ENCODE peak calls at places on chromosome 2, in seven cellular contexts. One of them, this sample, is unnamed.

GRCh38 chr2:190953257-190953656 is 60.7 kb downstream of the STAT1 start:
- DNase-seq in fibroblast of villous mesenchyme: no peak
- DNase-seq in MV-4-11: no peak
- DNase-seq in stimulated activated CD8-positive, alpha-beta memory T cell treated with anti-CD3 and anti-CD28 coated beads, Interleukin-4, amount 100 ng/mL, for 1 hour: no peak
- DNase-seq in cardiac fibroblast: no peak
- DNase-seq in renal cortical epithelial cell: no peak
- DNase-seq in testis: no peak
- DNase-seq in this sample: no peak

GRCh38 chr2:127225186-127225960 is 5.3 kb upstream of the CYP27C1 start:
- DNase-seq in testis: no peak
- DNase-seq in MV-4-11: no peak
- DNase-seq in stimulated activated CD8-positive, alpha-beta memory T cell treated with anti-CD3 and anti-CD28 coated beads, Interleukin-4, amount 100 ng/mL, for 1 hour: no peak
- DNase-seq in renal cortical epithelial cell: peak
- DNase-seq in fibroblast of villous mesenchyme: peak
- DNase-seq in cardiac fibroblast: peak
- DNase-seq in this sample: no peak

GRCh38 chr2:101806123-101806522 is 108.6 kb downstream of the MAP4K4 start:
- DNase-seq in renal cortical epithelial cell: peak
- DNase-seq in cardiac fibroblast: peak
- DNase-seq in testis: no peak
- DNase-seq in stimulated activated CD8-positive, alpha-beta memory T cell treated with anti-CD3 and anti-CD28 coated beads, Interleukin-4, amount 100 ng/mL, for 1 hour: no peak
- DNase-seq in MV-4-11: no peak
- DNase-seq in fibroblast of villous mesenchyme: peak
- DNase-seq in this sample: peak

GRCh38 chr2:240846881-240847601 is 21.6 kb upstream of the AGXT start:
- DNase-seq in MV-4-11: no peak
- DNase-seq in stimulated activated CD8-positive, alpha-beta memory T cell treated with anti-CD3 and anti-CD28 coated beads, Interleukin-4, amount 100 ng/mL, for 1 hour: no peak
- DNase-seq in testis: no peak
- DNase-seq in renal cortical epithelial cell: no peak
- DNase-seq in cardiac fibroblast: no peak
- DNase-seq in fibroblast of villous mesenchyme: no peak
- DNase-seq in this sample: no peak

GRCh38 chr2:65265090-65266045 is 37.7 kb downstream of the ACTR2 start:
- DNase-seq in stimulated activated CD8-positive, alpha-beta memory T cell treated with anti-CD3 and anti-CD28 coated beads, Interleukin-4, amount 100 ng/mL, for 1 hour: no peak
- DNase-seq in MV-4-11: peak
- DNase-seq in fibroblast of villous mesenchyme: peak
- DNase-seq in testis: no peak
- DNase-seq in renal cortical epithelial cell: peak
- DNase-seq in cardiac fibroblast: peak
- DNase-seq in this sample: peak

GRCh38 chr2:226661789-226662545 is 137.7 kb downstream of the IRS1 start:
- DNase-seq in MV-4-11: peak
- DNase-seq in fibroblast of villous mesenchyme: peak
- DNase-seq in renal cortical epithelial cell: peak
- DNase-seq in cardiac fibroblast: peak
- DNase-seq in testis: no peak
- DNase-seq in stimulated activated CD8-positive, alpha-beta memory T cell treated with anti-CD3 and anti-CD28 coated beads, Interleukin-4, amount 100 ng/mL, for 1 hour: no peak
- DNase-seq in this sample: peak

GRCh38 chr2:156489750-156490466 is 53.7 kb downstream of the GPD2 start:
- DNase-seq in renal cortical epithelial cell: no peak
- DNase-seq in fibroblast of villous mesenchyme: peak
- DNase-seq in cardiac fibroblast: no peak
- DNase-seq in stimulated activated CD8-positive, alpha-beta memory T cell treated with anti-CD3 and anti-CD28 coated beads, Interleukin-4, amount 100 ng/mL, for 1 hour: no peak
- DNase-seq in MV-4-11: no peak
- DNase-seq in testis: no peak
- DNase-seq in this sample: no peak

GRCh38 chr2:119114266-119114665 is 44.3 kb downstream of the C1QL2 start:
- DNase-seq in cardiac fibroblast: no peak
- DNase-seq in MV-4-11: no peak
- DNase-seq in renal cortical epithelial cell: no peak
- DNase-seq in fibroblast of villous mesenchyme: no peak
- DNase-seq in testis: no peak
- DNase-seq in stimulated activated CD8-positive, alpha-beta memory T cell treated with anti-CD3 and anti-CD28 coated beads, Interleukin-4, amount 100 ng/mL, for 1 hour: no peak
- DNase-seq in this sample: no peak

GRCh38 chr2:222319576-222320440 is 21.0 kb upstream of the PAX3 start:
- DNase-seq in cardiac fibroblast: peak
- DNase-seq in MV-4-11: no peak
- DNase-seq in stimulated activated CD8-positive, alpha-beta memory T cell treated with anti-CD3 and anti-CD28 coated beads, Interleukin-4, amount 100 ng/mL, for 1 hour: no peak
- DNase-seq in fibroblast of villous mesenchyme: no peak
- DNase-seq in testis: peak
- DNase-seq in renal cortical epithelial cell: no peak
- DNase-seq in this sample: no peak

GRCh38 chr2:1634681-1635341 is 109.5 kb downstream of the PXDN start:
- DNase-seq in stimulated activated CD8-positive, alpha-beta memory T cell treated with anti-CD3 and anti-CD28 coated beads, Interleukin-4, amount 100 ng/mL, for 1 hour: no peak
- DNase-seq in fibroblast of villous mesenchyme: no peak
- DNase-seq in MV-4-11: no peak
- DNase-seq in renal cortical epithelial cell: no peak
- DNase-seq in testis: no peak
- DNase-seq in cardiac fibroblast: no peak
- DNase-seq in this sample: no peak

GRCh38 chr2:25743132-25743830 is 69.9 kb upstream of the DTNB start:
- DNase-seq in MV-4-11: peak
- DNase-seq in renal cortical epithelial cell: no peak
- DNase-seq in cardiac fibroblast: no peak
- DNase-seq in stimulated activated CD8-positive, alpha-beta memory T cell treated with anti-CD3 and anti-CD28 coated beads, Interleukin-4, amount 100 ng/mL, for 1 hour: no peak
- DNase-seq in fibroblast of villous mesenchyme: no peak
- DNase-seq in testis: no peak
- DNase-seq in this sample: no peak

GRCh38 chr2:21367421-21367820 is 243.7 kb downstream of the TDRD15 start:
- DNase-seq in MV-4-11: no peak
- DNase-seq in stimulated activated CD8-positive, alpha-beta memory T cell treated with anti-CD3 and anti-CD28 coated beads, Interleukin-4, amount 100 ng/mL, for 1 hour: no peak
- DNase-seq in cardiac fibroblast: no peak
- DNase-seq in fibroblast of villous mesenchyme: no peak
- DNase-seq in renal cortical epithelial cell: peak
- DNase-seq in testis: no peak
- DNase-seq in this sample: peak

GRCh38 chr2:1295740-1296139 is 117.5 kb upstream of the TPO start:
- DNase-seq in testis: no peak
- DNase-seq in cardiac fibroblast: no peak
- DNase-seq in fibroblast of villous mesenchyme: no peak
- DNase-seq in stimulated activated CD8-positive, alpha-beta memory T cell treated with anti-CD3 and anti-CD28 coated beads, Interleukin-4, amount 100 ng/mL, for 1 hour: no peak
- DNase-seq in renal cortical epithelial cell: no peak
- DNase-seq in MV-4-11: no peak
- DNase-seq in this sample: no peak

GRCh38 chr2:191665286-191665685 is 12.7 kb upstream of the NABP1 start:
- DNase-seq in MV-4-11: peak
- DNase-seq in cardiac fibroblast: peak
- DNase-seq in renal cortical epithelial cell: peak
- DNase-seq in fibroblast of villous mesenchyme: no peak
- DNase-seq in stimulated activated CD8-positive, alpha-beta memory T cell treated with anti-CD3 and anti-CD28 coated beads, Interleukin-4, amount 100 ng/mL, for 1 hour: no peak
- DNase-seq in testis: no peak
- DNase-seq in this sample: peak